ENCODE peak calls at places on chromosomes 6 and 20, in four cellular contexts. One of them, this sample, is unnamed.

GRCh38 chr20:49685809-49686208 is 27.9 kb downstream of the B4GALT5 start:
- DNase-seq in HT1080: peak; percentile 53
- DNase-seq in endothelial cell: no peak
- DNase-seq in gastrocnemius medialis: no peak
- DNase-seq in this sample: no peak

GRCh38 chr6:12911387-12911960 is 194.9 kb downstream of the PHACTR1 start:
- DNase-seq in HT1080: peak; percentile 44
- DNase-seq in gastrocnemius medialis: no peak
- DNase-seq in endothelial cell: peak; percentile 18
- DNase-seq in this sample: peak; percentile 40

GRCh38 chr6:15907914-15908518 is 220.9 kb upstream of the MYLIP start:
- DNase-seq in HT1080: no peak
- DNase-seq in gastrocnemius medialis: no peak
- DNase-seq in endothelial cell: no peak
- DNase-seq in this sample: peak; percentile 12

GRCh38 chr6:155340464-155341129 is 26.3 kb upstream of the TFB1M start:
- DNase-seq in endothelial cell: peak; percentile 33
- DNase-seq in gastrocnemius medialis: no peak
- DNase-seq in HT1080: peak; percentile 46
- DNase-seq in this sample: no peak

GRCh38 chr20:55067158-55067825 is 591.9 kb downstream of the DOK5 start:
- DNase-seq in endothelial cell: no peak
- DNase-seq in HT1080: peak; percentile 81
- DNase-seq in gastrocnemius medialis: no peak
- DNase-seq in this sample: no peak

GRCh38 chr6:119586250-119586882 is 236.8 kb upstream of the MAN1A1 start:
- DNase-seq in endothelial cell: no peak
- DNase-seq in HT1080: no peak
- DNase-seq in gastrocnemius medialis: no peak
- DNase-seq in this sample: peak; percentile 4

GRCh38 chr6:44126320-44127149 is 717 bp downstream of the MRPL14 start:
- DNase-seq in HT1080: peak; percentile 68
- DNase-seq in endothelial cell: peak; percentile 52
- DNase-seq in gastrocnemius medialis: peak; percentile 48
- DNase-seq in this sample: peak; percentile 48

GRCh38 chr6:16918586-16918985 is 157.3 kb upstream of the ATXN1 start:
- DNase-seq in gastrocnemius medialis: no peak
- DNase-seq in endothelial cell: no peak
- DNase-seq in HT1080: no peak
- DNase-seq in this sample: peak; percentile 21

GRCh38 chr6:121515615-121516265 is 80.3 kb downstream of the GJA1 start:
- DNase-seq in gastrocnemius medialis: no peak
- DNase-seq in endothelial cell: no peak
- DNase-seq in HT1080: peak; percentile 38
- DNase-seq in this sample: no peak

GRCh38 chr20:8756410-8756809 is 312.5 kb upstream of the PLCB4 start:
- DNase-seq in gastrocnemius medialis: no peak
- DNase-seq in endothelial cell: no peak
- DNase-seq in HT1080: peak; percentile 96
- DNase-seq in this sample: no peak

GRCh38 chr6:158752613-158753012 is 66.6 kb downstream of the EZR start:
- DNase-seq in HT1080: no peak
- DNase-seq in gastrocnemius medialis: no peak
- DNase-seq in endothelial cell: no peak
- DNase-seq in this sample: no peak

GRCh38 chr6:157224957-157225574 is 98.3 kb downstream of the TMEM242 start:
- DNase-seq in gastrocnemius medialis: no peak
- DNase-seq in endothelial cell: no peak
- DNase-seq in HT1080: no peak
- DNase-seq in this sample: peak; percentile 66

GRCh38 chr6:3380344-3381232 is 76.3 kb downstream of the SLC22A23 start:
- DNase-seq in HT1080: no peak
- DNase-seq in gastrocnemius medialis: no peak
- DNase-seq in endothelial cell: no peak
- DNase-seq in this sample: no peak

GRCh38 chr6:31572041-31572911 is at the start of gene LTA:
- DNase-seq in endothelial cell: no peak
- DNase-seq in HT1080: no peak
- DNase-seq in gastrocnemius medialis: no peak
- DNase-seq in this sample: no peak

GRCh38 chr6:126657556-126658129 is 317.7 kb downstream of the CENPW start:
- DNase-seq in gastrocnemius medialis: no peak
- DNase-seq in HT1080: peak; percentile 33
- DNase-seq in endothelial cell: peak; percentile 18
- DNase-seq in this sample: peak; percentile 21

GRCh38 chr6:138601128-138601527 is 101.8 kb upstream of the NHSL1 start:
- DNase-seq in endothelial cell: no peak
- DNase-seq in HT1080: peak; percentile 38
- DNase-seq in gastrocnemius medialis: no peak
- DNase-seq in this sample: no peak

GRCh38 chr6:30444451-30444742 is 44.9 kb upstream of the HLA-E start:
- DNase-seq in gastrocnemius medialis: no peak
- DNase-seq in endothelial cell: no peak
- DNase-seq in HT1080: no peak
- DNase-seq in this sample: no peak

GRCh38 chr20:58605292-58606065 is 45.6 kb upstream of the STX16 start:
- DNase-seq in gastrocnemius medialis: no peak
- DNase-seq in endothelial cell: no peak
- DNase-seq in HT1080: no peak
- DNase-seq in this sample: peak; percentile 74

GRCh38 chr20:1987826-1988225 is 6.0 kb downstream of the PDYN start:
- DNase-seq in gastrocnemius medialis: no peak
- DNase-seq in HT1080: peak; percentile 25
- DNase-seq in endothelial cell: no peak
- DNase-seq in this sample: no peak

GRCh38 chr20:50193169-50193850 is 2.7 kb downstream of the CEBPB start:
- DNase-seq in HT1080: no peak
- DNase-seq in gastrocnemius medialis: peak; percentile 34
- DNase-seq in endothelial cell: no peak
- DNase-seq in this sample: no peak

GRCh38 chr6:152816055-152816454 is 65.5 kb downstream of the VIP start:
- DNase-seq in endothelial cell: no peak
- DNase-seq in gastrocnemius medialis: no peak
- DNase-seq in HT1080: no peak
- DNase-seq in this sample: peak; percentile 91

GRCh38 chr6:28553986-28554881 is 28.6 kb downstream of the GPX5 start:
- DNase-seq in gastrocnemius medialis: no peak
- DNase-seq in endothelial cell: no peak
- DNase-seq in HT1080: no peak
- DNase-seq in this sample: no peak

GRCh38 chr6:166469426-166469961 is 86.8 kb upstream of the MPC1 start:
- DNase-seq in gastrocnemius medialis: no peak
- DNase-seq in HT1080: no peak
- DNase-seq in endothelial cell: no peak
- DNase-seq in this sample: no peak

GRCh38 chr6:37433657-37434271 is 743 bp downstream of the CMTR1 start:
- DNase-seq in endothelial cell: peak; percentile 6
- DNase-seq in gastrocnemius medialis: no peak
- DNase-seq in HT1080: no peak
- DNase-seq in this sample: no peak

GRCh38 chr20:24991897-24992419 is 593 bp downstream of the APMAP start:
- DNase-seq in HT1080: peak; percentile 18
- DNase-seq in endothelial cell: peak; percentile 24
- DNase-seq in gastrocnemius medialis: no peak
- DNase-seq in this sample: peak; percentile 40

GRCh38 chr20:986733-987355 is 15.3 kb downstream of the RSPO4 start:
- DNase-seq in HT1080: peak; percentile 44
- DNase-seq in endothelial cell: no peak
- DNase-seq in gastrocnemius medialis: no peak
- DNase-seq in this sample: no peak

GRCh38 chr20:62595069-62595468 is 47.2 kb upstream of the SLCO4A1 start:
- DNase-seq in endothelial cell: no peak
- DNase-seq in HT1080: no peak
- DNase-seq in gastrocnemius medialis: no peak
- DNase-seq in this sample: no peak

GRCh38 chr6:166245148-166245547 is 63.0 kb downstream of the PRR18 start:
- DNase-seq in HT1080: no peak
- DNase-seq in endothelial cell: no peak
- DNase-seq in gastrocnemius medialis: no peak
- DNase-seq in this sample: no peak

GRCh38 chr20:35636095-35636494 is 20.5 kb downstream of the SPAG4 start:
- DNase-seq in gastrocnemius medialis: no peak
- DNase-seq in HT1080: no peak
- DNase-seq in endothelial cell: no peak
- DNase-seq in this sample: no peak

GRCh38 chr6:126631343-126631742 is 291.4 kb downstream of the CENPW start:
- DNase-seq in gastrocnemius medialis: no peak
- DNase-seq in endothelial cell: no peak
- DNase-seq in HT1080: no peak
- DNase-seq in this sample: peak; percentile 4

GRCh38 chr6:17432356-17432755 is 39.0 kb downstream of the CAP2 start:
- DNase-seq in HT1080: no peak
- DNase-seq in endothelial cell: no peak
- DNase-seq in gastrocnemius medialis: no peak
- DNase-seq in this sample: no peak

GRCh38 chr6:3850451-3851203 is 1.5 kb downstream of the FAM50B start:
- DNase-seq in gastrocnemius medialis: no peak
- DNase-seq in endothelial cell: no peak
- DNase-seq in HT1080: no peak
- DNase-seq in this sample: no peak

GRCh38 chr6:161168281-161168891 is 105.5 kb downstream of the AGPAT4 start:
- DNase-seq in endothelial cell: no peak
- DNase-seq in gastrocnemius medialis: no peak
- DNase-seq in HT1080: peak; percentile 98
- DNase-seq in this sample: peak; percentile 21

GRCh38 chr6:165760803-165761185 is 97.8 kb upstream of the PDE10A start:
- DNase-seq in endothelial cell: no peak
- DNase-seq in gastrocnemius medialis: no peak
- DNase-seq in HT1080: no peak
- DNase-seq in this sample: no peak

GRCh38 chr20:22827916-22828315 is 207.2 kb upstream of the SSTR4 start:
- DNase-seq in gastrocnemius medialis: no peak
- DNase-seq in endothelial cell: no peak
- DNase-seq in HT1080: no peak
- DNase-seq in this sample: no peak

GRCh38 chr6:80091506-80091905 is 15.0 kb upstream of the BCKDHB start:
- DNase-seq in HT1080: no peak
- DNase-seq in endothelial cell: no peak
- DNase-seq in gastrocnemius medialis: no peak
- DNase-seq in this sample: no peak

GRCh38 chr6:118776607-118777549 is 117.1 kb upstream of the ASF1A start:
- DNase-seq in HT1080: peak; percentile 82
- DNase-seq in endothelial cell: peak; percentile 55
- DNase-seq in gastrocnemius medialis: peak; percentile 32
- DNase-seq in this sample: peak; percentile 83

GRCh38 chr6:158037771-158038170 is 56.1 kb downstream of the SYNJ2 start:
- DNase-seq in HT1080: no peak
- DNase-seq in endothelial cell: no peak
- DNase-seq in gastrocnemius medialis: no peak
- DNase-seq in this sample: no peak

GRCh38 chr20:47950103-47950502 is 164.8 kb upstream of the SULF2 start:
- DNase-seq in endothelial cell: no peak
- DNase-seq in gastrocnemius medialis: no peak
- DNase-seq in HT1080: peak; percentile 61
- DNase-seq in this sample: no peak

This sample was measured in SK-N-DZ.